ENCODE peak calls at places on chromosomes 1 and 21, in seven cellular contexts. M is transverse colon, N is cardiac muscle cell, Q is dorsolateral prefrontal cortex, L is retinal pigment epithelial cell, E is HCT116, A is gastrocnemius medialis. P is an unnamed sample.

GRCh38 chr1:149942207-149942606 is 5.5 kb upstream of the MTMR11 start:
- DNase-seq in A (no peak), M (peak), E (no peak), Q (no peak), N (peak), L (no peak), P (peak)

GRCh38 chr1:54809496-54810074 is 8.5 kb upstream of the TTC22 start:
- DNase-seq in M (peak), Q (peak), N (no peak), E (no peak), A (no peak), L (no peak), P (no peak)

GRCh38 chr1:7387053-7387861 is 383.8 kb upstream of the VAMP3 start:
- DNase-seq in L (no peak), Q (no peak), E (no peak), M (no peak), N (peak), A (no peak), P (no peak)

GRCh38 chr1:16630661-16631247 is 17.4 kb upstream of the NBPF1 start:
- DNase-seq in M (peak), Q (no peak), N (no peak), A (peak), L (no peak), E (no peak), P (no peak)

GRCh38 chr21:38853421-38853919 is 47.7 kb downstream of the ETS2 start:
- DNase-seq in N (peak), M (no peak), E (peak), Q (no peak), A (peak), L (peak), P (peak)

GRCh38 chr1:21329209-21329844 is 39.1 kb upstream of the ECE1 start:
- DNase-seq in L (no peak), A (no peak), Q (no peak), M (peak), N (no peak), E (peak), P (no peak)

GRCh38 chr1:44594871-44595735 is 79.2 kb downstream of the TMEM53 start:
- DNase-seq in E (peak), N (peak), Q (peak), M (peak), A (peak), L (no peak), P (peak)

GRCh38 chr1:198936371-198937083 is 297.7 kb downstream of the PTPRC start:
- DNase-seq in L (no peak), Q (no peak), E (no peak), A (no peak), N (peak), M (no peak), P (peak)

GRCh38 chr1:235298772-235299513 is 29.0 kb downstream of the ARID4B start:
- DNase-seq in A (no peak), E (no peak), Q (no peak), M (no peak), N (no peak), L (no peak), P (no peak)

GRCh38 chr1:47189844-47190562 is at the start of gene PDZK1IP1:
- DNase-seq in N (peak), M (peak), A (peak), E (no peak), L (peak), Q (peak), P (peak)

GRCh38 chr1:225691377-225691776 is 38.5 kb upstream of the ENAH start:
- DNase-seq in L (peak), N (no peak), M (no peak), Q (no peak), A (no peak), E (no peak), P (peak)

GRCh38 chr1:225626698-225627097 is 26.2 kb downstream of the ENAH start:
- DNase-seq in Q (no peak), N (no peak), M (no peak), E (no peak), A (no peak), L (no peak), P (peak)

GRCh38 chr21:15772654-15773053 is 42.9 kb downstream of the USP25 start:
- DNase-seq in N (no peak), Q (no peak), L (no peak), A (no peak), E (no peak), M (no peak), P (no peak)

GRCh38 chr1:154798645-154799044 is 71.4 kb downstream of the KCNN3 start:
- DNase-seq in A (no peak), N (no peak), Q (no peak), M (no peak), E (no peak), L (no peak), P (no peak)

GRCh38 chr1:208496467-208497371 is 252.5 kb upstream of the PLXNA2 start:
- DNase-seq in M (no peak), A (no peak), Q (no peak), E (no peak), N (no peak), L (no peak), P (no peak)

GRCh38 chr1:92709738-92710137 is 75.2 kb downstream of the EVI5 start:
- DNase-seq in Q (no peak), A (no peak), N (peak), M (no peak), E (no peak), L (peak), P (peak)

GRCh38 chr1:55204997-55205396 is 10.2 kb downstream of the USP24 start:
- DNase-seq in M (no peak), E (no peak), L (no peak), N (no peak), Q (no peak), A (no peak), P (no peak)

GRCh38 chr1:193609592-193609991 is 423.2 kb upstream of the B3GALT2 start:
- DNase-seq in A (no peak), M (no peak), E (no peak), N (no peak), Q (no peak), L (no peak), P (peak)
- H3K4me3 ChIP-seq in A (no peak), M (no peak), E (no peak), N (no peak), Q (no peak), L (no peak), P (no peak)

DNA sequence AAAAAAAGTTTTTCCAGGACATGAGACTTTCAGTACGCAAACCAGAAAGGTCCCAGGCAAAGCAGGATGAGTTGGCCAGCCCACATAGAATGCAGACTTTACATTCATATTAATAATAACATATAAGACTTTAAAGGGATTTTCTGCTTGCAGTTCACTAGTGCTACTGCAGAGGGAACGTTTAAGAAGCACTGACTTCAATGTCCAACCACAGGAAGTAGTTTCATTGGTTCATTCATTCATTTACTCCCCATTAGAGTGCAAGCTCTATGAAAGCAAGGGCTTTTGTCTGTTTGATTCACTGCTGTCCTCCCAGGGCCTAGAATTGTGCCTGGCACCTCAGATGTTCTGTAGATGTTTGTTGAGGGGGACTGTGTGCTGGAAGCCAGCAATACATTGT is 11.8 kb upstream of the SERINC2 start:
- DNase-seq in M (no peak), L (no peak), Q (no peak), E (no peak), A (no peak), N (peak), P (no peak)
- TF ChIP-seq CTCF in M (no peak), L (no peak), Q (no peak), E (no peak), A (no peak), N (no peak), P (peak)

GRCh38 chr21:18228060-18228739 is 16.4 kb upstream of the CHODL start:
- DNase-seq in M (no peak), A (no peak), E (no peak), N (no peak), L (no peak), Q (no peak), P (no peak)
- H3K4me3 ChIP-seq in M (no peak), A (no peak), E (no peak), N (no peak), L (no peak), Q (no peak), P (no peak)

GRCh38 chr1:214332950-214333798 is 52.2 kb downstream of the SMYD2 start:
- DNase-seq in E (peak), M (peak), N (peak), A (no peak), Q (peak), L (no peak), P (peak)
- TF ChIP-seq CTCF in E (peak), M (peak), N (peak), A (peak), Q (peak), L (peak), P (peak)

GRCh38 chr1:3672231-3672970 is 20.1 kb downstream of the TP73 start:
- DNase-seq in E (no peak), Q (no peak), M (no peak), A (no peak), L (no peak), N (no peak), P (no peak)
- H3K4me3 ChIP-seq in E (no peak), Q (no peak), M (no peak), A (no peak), L (no peak), N (no peak), P (no peak)

GRCh38 chr1:50620680-50621329 is 197.6 kb upstream of the DMRTA2 start:
- DNase-seq in N (peak), Q (no peak), M (peak), E (peak), L (no peak), A (no peak), P (peak)
- TF ChIP-seq CTCF in N (peak), Q (peak), M (peak), E (peak), L (peak), A (no peak), P (peak)

P was measured in fibroblast of pulmonary artery.